ENCODE peak calls at places on chromosomes 13 and 19, in six cellular contexts. P is HL-60, A is HCT116, U is HepG2, K is A549, B is Panc1. O is an unnamed sample.

GRCh38 chr13:106998664-106999063 is 430.7 kb upstream of the ARGLU1 start:
- DNase-seq in P (no peak), A (no peak), U (no peak), K (no peak), B (no peak), O (no peak)

GRCh38 chr19:41449079-41449864 is 6.3 kb downstream of the ERICH4 start:
- DNase-seq in P (peak; percentile 68), A (peak; percentile 56), U (peak; percentile 59), K (peak; percentile 98), B (peak; percentile 45), O (peak; percentile 87)

GRCh38 chr19:58229255-58229639 is 533 bp downstream of the ZNF544 start:
- DNase-seq in P (peak; percentile 54), A (no peak), U (peak; percentile 30), K (peak; percentile 32), B (no peak), O (peak; percentile 71)

GRCh38 chr13:113670541-113670940 is 3.5 kb downstream of the GRK1 start:
- DNase-seq in P (no peak), A (no peak), U (no peak), K (no peak), B (no peak), O (no peak)

GRCh38 chr13:39132286-39132685 is 94.0 kb downstream of the NHLRC3 start:
- DNase-seq in P (no peak), A (no peak), U (no peak), K (no peak), B (no peak), O (no peak)

GRCh38 chr19:41309225-41310030 is 544 bp upstream of the CCDC97 start:
- DNase-seq in P (peak; percentile 39), A (no peak), U (no peak), K (no peak), B (no peak), O (no peak)

GRCh38 chr13:45879666-45880065 is 28.1 kb upstream of the SIAH3 start:
- DNase-seq in P (no peak), A (peak; percentile 56), U (peak; percentile 39), K (peak; percentile 12), B (no peak), O (peak; percentile 70)

GRCh38 chr19:16594131-16594586 is 21.9 kb upstream of the SLC35E1 start:
- DNase-seq in P (peak; percentile 63), A (no peak), U (no peak), K (no peak), B (no peak), O (no peak)

GRCh38 chr13:33611016-33611805 is 206.7 kb upstream of the RFC3 start:
- DNase-seq in P (no peak), A (no peak), U (peak; percentile 83), K (no peak), B (no peak), O (peak; percentile 45)

GRCh38 chr19:19137556-19138109 is 645 bp downstream of the TMEM161A start:
- DNase-seq in P (no peak), A (no peak), U (no peak), K (no peak), B (no peak), O (peak; percentile 37)

GRCh38 chr13:29474991-29475390 is 120.5 kb downstream of the SLC7A1 start:
- DNase-seq in P (no peak), A (no peak), U (no peak), K (no peak), B (no peak), O (no peak)

GRCh38 chr19:33064117-33064777 is 441 bp downstream of the RHPN2 start:
- DNase-seq in P (no peak), A (no peak), U (no peak), K (no peak), B (no peak), O (peak; percentile 79)
- H3K4me3 ChIP-seq in P (peak overlapping the region; percentile 14), A (peak overlapping the region; percentile 85), U (peak overlapping the region; percentile 96), K (peak overlapping the region; percentile 84), B (peak overlapping the region; percentile 98), O (peak overlapping the region; percentile 87)

GRCh38 chr13:48448285-48448962 is 35.5 kb upstream of the LPAR6 start:
- DNase-seq in P (no peak), A (no peak), U (no peak), K (no peak), B (no peak), O (no peak)
- TF ChIP-seq REST in P (no peak), A (no peak), U (no peak), K (no peak), B (no peak), O (no peak)

DNA sequence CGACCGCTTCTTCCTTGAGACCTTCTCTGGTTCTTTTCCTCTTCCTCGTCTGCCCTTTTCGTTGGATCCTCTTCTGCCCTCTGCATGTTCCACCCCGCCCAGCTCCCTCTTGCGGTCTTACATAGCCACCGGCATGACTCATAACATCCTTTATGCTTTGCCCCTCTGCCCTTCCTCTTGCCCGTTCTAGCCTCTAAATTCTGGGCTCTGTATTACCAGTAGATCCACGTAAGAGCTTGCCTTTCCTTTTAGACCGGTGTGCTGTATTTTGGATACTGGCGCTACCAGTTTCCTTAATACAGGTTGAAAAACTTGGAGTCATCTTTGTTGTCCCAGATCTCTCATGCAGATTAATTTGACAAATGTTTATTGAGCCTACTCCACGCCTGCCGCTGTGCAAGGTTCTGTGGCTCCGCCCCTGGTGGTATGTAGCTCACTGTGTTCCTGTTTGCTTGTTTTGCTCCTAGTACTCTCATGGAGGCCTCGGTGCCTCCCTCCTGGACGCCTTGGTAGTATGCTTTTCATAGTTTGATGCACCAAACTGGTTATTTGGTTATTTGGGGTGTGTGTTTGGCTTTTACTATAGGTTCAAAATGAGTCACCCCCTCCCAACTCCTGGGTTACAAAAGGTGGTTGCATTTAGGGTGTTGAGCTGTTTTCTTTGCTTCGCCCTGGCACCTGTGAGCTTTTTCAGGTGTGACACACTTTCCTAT is 1.7 kb downstream of the GTF3A start:
- DNase-seq in P (peak; percentile 97), A (peak; percentile 85), U (peak; percentile 62), K (peak; percentile 51), B (no peak), O (peak; percentile 73)
- H3K27ac ChIP-seq in P (peak overlapping the region; percentile 91), A (peak overlapping the region; percentile 82), U (peak overlapping the region; percentile 77), K (peak overlapping the region; percentile 97), B (peak overlapping the region; percentile 93), O (no peak overlapping the region)

DNA sequence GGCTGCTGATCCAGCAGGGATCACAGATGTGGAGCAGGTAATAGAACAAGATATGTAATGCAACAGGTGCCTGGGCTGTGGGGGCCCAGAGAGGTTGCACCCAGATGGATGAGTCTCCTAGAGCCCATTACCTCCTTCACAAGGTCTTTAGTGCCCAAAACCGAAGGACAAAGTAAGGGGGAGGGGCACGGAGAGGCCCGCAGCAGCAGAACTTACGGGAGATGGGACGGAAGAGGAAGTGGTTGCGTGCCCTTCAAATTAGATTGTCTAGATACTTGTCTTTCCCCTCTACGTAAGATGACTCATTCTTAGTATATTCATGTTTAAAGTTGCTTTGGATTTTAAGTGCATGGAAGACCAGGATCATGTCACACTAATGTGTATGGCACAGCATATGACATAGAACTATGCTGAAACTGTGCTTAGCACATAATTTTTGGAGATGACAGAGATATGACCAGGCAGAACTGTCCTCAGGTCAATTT is 5.7 kb upstream of the MRPS31 start:
- DNase-seq in P (peak; percentile 89), A (no peak), U (no peak), K (no peak), B (no peak), O (no peak)
- H3K4me3 ChIP-seq in P (no peak overlapping the region), A (no peak overlapping the region), U (peak overlapping the region; percentile 59), K (no peak overlapping the region), B (no peak overlapping the region), O (no peak overlapping the region)

DNA sequence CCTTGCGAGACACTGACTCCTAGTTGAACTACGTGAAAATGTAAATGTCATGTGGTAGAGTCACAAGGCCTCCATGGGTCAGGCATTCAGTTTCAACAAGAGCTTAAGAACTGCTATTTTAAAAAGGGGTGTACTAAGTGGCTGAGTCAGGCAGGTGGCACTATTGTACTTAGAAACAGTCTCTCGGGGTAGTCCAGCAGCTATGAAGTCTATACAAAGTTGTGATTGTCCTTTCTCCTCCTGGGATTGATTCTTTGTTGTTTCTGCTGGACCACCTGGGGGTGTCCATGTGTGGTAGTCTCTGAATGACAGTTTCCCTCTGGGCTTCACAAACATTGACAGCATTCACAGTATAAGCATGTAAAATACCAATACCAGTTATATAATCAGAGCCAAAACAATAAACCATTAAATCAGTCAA is 33.0 kb downstream of the UGGT2 start:
- DNase-seq in P (peak; percentile 58), A (peak; percentile 56), U (peak; percentile 75), K (peak; percentile 31), B (peak; percentile 30), O (peak; percentile 74)
- TF ChIP-seq REST in P (no peak), A (no peak), U (no peak), K (no peak), B (no peak), O (no peak)

DNA sequence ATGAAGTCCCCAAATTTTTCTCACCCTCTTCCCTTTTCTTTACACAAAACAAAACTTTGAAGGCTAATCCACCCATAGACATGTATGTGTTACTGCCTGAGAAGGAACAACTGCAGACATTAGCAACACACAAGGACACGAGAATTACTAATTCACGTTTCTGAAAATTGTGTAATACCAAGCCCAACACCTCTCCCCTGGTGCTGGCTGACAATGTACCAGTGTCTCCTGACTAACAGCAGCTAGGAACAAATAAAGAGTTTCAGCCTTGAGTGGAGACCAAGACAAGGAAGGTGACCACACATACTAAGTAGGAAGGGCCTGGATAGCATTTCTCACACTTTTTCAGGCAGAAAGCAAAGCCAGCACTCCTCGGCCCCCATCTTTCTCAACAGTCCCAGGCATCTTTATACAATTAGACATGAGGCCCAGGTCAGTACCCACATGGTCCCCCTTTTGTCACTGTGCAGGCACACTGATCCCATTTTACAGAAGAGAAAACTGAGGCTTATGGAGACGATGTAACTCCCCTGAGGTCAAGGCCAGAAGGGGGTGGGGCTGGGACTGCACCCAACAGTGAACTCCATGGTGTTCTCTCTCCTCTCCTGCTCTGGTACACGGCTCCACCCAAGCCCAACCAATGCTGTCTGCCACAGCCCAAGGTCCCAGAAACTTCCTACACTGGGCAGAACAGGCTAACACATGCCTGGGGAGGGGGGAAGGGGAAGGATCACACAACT is 8.7 kb downstream of the BRD4 start:
- DNase-seq in P (peak; percentile 40), A (no peak), U (peak; percentile 59), K (no peak), B (no peak), O (no peak)
- H3K27ac ChIP-seq in P (no peak overlapping the region), A (no peak overlapping the region), U (peak overlapping the region; percentile 40), K (peak overlapping the region; percentile 42), B (no peak overlapping the region), O (peak overlapping the region; percentile 58)

DNA sequence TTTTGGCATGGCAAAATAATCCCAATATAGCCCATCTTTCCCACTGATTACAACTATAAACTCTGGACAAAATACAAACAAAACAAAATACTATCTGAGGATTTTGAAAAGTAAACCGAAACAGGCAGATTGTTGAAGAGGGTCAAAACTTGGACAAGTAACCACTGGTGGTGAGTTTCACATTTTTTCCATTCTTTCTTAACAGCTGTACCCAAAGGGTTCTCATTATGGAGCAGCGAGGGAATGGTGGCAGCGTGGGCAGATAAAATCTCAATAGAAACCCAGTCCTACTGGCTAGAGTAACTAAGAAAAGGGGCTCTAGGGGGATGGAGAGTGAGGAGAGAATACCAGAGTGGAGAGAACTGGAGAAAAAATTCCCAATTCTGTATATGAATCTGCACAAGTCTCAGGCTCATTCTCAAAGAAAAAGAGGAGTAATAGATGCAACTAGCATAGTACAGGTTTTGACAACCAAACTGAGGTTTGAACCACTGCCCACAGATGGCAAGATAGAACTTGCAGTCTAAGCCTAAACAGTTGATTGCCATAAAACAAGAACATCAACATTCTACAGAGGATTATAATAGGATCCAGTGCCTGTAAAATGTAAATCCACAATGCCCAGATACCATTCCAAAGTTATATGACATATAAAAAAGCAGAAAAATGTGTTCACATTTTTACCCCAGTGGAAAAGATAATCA is 284.5 kb downstream of the KCNRG start:
- DNase-seq in P (no peak), A (no peak), U (no peak), K (no peak), B (no peak), O (no peak)
- H3K4me3 ChIP-seq in P (no peak overlapping the region), A (no peak overlapping the region), U (no peak overlapping the region), K (no peak overlapping the region), B (no peak overlapping the region), O (no peak overlapping the region)

GRCh38 chr19:1355974-1356865 is 27.5 kb upstream of the NDUFS7 start:
- DNase-seq in P (no peak), A (no peak), U (no peak), K (no peak), B (no peak), O (no peak)
- TF ChIP-seq REST in P (no peak), A (no peak), U (no peak), K (no peak), B (no peak), O (no peak)